ENCODE peak calls at places on chromosomes 7 and 10, in six cellular contexts. G is ascending aorta, X is transverse colon, F is heart left ventricle, I is brain microvascular endothelial cell, R is heart right ventricle. L is an unnamed sample.

GRCh38 chr10:97332586-97333350 is 1.8 kb downstream of the FRAT2 start:
- DNase-seq in X (peak; percentile 59), R (no peak), F (peak; percentile 43), I (peak; percentile 61), G (no peak), L (no peak)

GRCh38 chr10:123808873-123809272 is 82.7 kb downstream of the CPXM2 start:
- DNase-seq in I (peak; percentile 44), X (no peak), R (no peak), F (no peak), G (no peak), L (no peak)

GRCh38 chr10:86945361-86946214 is 11.8 kb downstream of the MMRN2 start:
- DNase-seq in I (no peak), G (no peak), F (peak; percentile 11), X (no peak), R (peak; percentile 21), L (peak; percentile 77)

GRCh38 chr7:55526329-55526728 is 46.0 kb downstream of the VOPP1 start:
- DNase-seq in I (no peak), R (peak; percentile 17), G (no peak), X (no peak), F (no peak), L (no peak)

GRCh38 chr10:122986340-122986739 is 6.1 kb downstream of the PSTK start:
- DNase-seq in G (no peak), R (no peak), X (no peak), F (no peak), I (no peak), L (no peak)

GRCh38 chr10:13834581-13835286 is 248.0 kb downstream of the PRPF18 start:
- DNase-seq in F (peak; percentile 41), G (peak; percentile 44), R (peak; percentile 30), X (peak; percentile 22), I (peak; percentile 83), L (no peak)

GRCh38 chr10:4982764-4983226 is 19.6 kb downstream of the AKR1C1 start:
- DNase-seq in G (peak; percentile 26), I (no peak), X (no peak), R (no peak), F (no peak), L (peak; percentile 73)

GRCh38 chr7:95420996-95421846 is 13.6 kb downstream of the PON2 start:
- DNase-seq in G (no peak), R (no peak), I (peak; percentile 47), F (no peak), X (no peak), L (no peak)

GRCh38 chr7:79361214-79361613 is 92.3 kb downstream of the MAGI2 start:
- DNase-seq in R (no peak), F (no peak), I (no peak), G (no peak), X (no peak), L (no peak)

GRCh38 chr10:128898916-128899195 is 568.2 kb upstream of the MGMT start:
- DNase-seq in R (no peak), I (no peak), G (no peak), F (no peak), X (no peak), L (no peak)

GRCh38 chr10:31958849-31959248 is 30.2 kb upstream of the ARHGAP12 start:
- DNase-seq in R (no peak), I (no peak), F (no peak), G (no peak), X (no peak), L (no peak)

GRCh38 chr10:124728071-124728829 is 15.9 kb downstream of the FAM53B start:
- DNase-seq in I (no peak), R (no peak), F (no peak), G (no peak), X (peak; percentile 39), L (no peak)

DNA sequence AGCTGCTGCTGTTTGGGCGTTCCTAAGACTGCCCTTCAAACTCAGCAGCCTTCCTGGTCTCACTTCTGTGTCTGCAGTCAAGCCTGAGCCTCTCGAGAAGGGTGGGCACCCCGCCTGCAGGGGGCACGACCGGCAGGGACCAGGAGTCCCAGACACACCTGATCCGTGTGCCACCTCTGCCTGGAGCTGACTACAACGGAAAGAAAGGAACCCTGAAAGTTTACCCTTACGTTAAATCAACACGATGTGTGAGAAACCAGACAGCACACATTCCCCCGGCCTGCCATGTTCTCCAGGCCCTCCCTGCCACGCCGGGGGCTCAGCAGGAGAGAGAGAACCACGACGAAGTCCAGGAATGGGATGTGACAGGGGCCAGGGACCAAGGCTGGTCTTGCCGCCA is 5.0 kb downstream of the MAD1L1 start:
- DNase-seq in R (no peak), I (no peak), X (no peak), F (no peak), G (no peak), L (no peak)
- H3K27ac ChIP-seq in R (no peak overlapping the region), I (no peak overlapping the region), X (no peak overlapping the region), F (no peak overlapping the region), G (no peak overlapping the region), L (no peak overlapping the region)

GRCh38 chr7:106068986-106069385 is 43.1 kb downstream of the SYPL1 start:
- DNase-seq in G (no peak), F (no peak), R (no peak), X (no peak), I (no peak), L (no peak)

GRCh38 chr7:106069471-106070200 is 42.5 kb downstream of the SYPL1 start:
- DNase-seq in G (no peak), X (no peak), I (no peak), R (no peak), F (no peak), L (no peak)

GRCh38 chr7:106071356-106071998 is 40.6 kb downstream of the SYPL1 start:
- DNase-seq in F (no peak), I (no peak), R (no peak), X (peak; percentile 68), G (no peak), L (no peak)

GRCh38 chr7:106070567-106071254 is 41.4 kb downstream of the SYPL1 start:
- DNase-seq in I (no peak), R (no peak), F (no peak), G (no peak), X (no peak), L (no peak)

DNA sequence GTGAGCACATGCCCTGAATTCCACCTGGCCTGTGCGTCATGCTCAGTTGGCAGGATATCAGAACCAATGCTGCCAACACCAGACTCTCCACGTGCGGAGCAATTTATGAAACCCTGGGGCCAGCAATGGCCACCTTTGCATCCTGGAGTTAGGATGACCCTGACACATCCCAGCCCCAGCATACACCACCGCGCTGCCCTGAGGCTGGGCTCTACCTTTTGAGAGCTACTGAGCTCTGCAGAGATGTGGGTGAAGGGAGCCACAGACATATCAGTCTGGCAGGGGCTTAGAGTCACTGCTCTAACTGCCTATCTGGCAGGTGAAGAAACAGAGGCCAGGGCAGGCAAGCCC is 41.9 kb downstream of the SYPL1 start:
- DNase-seq in G (no peak), F (peak; percentile 41), R (no peak), I (no peak), X (no peak), L (no peak)
- H3K4me3 ChIP-seq in G (no peak overlapping the region), F (no peak overlapping the region), R (no peak overlapping the region), I (no peak overlapping the region), X (no peak overlapping the region), L (no peak overlapping the region)

GRCh38 chr7:132394283-132395003 is 181.8 kb downstream of the PLXNA4 start:
- DNase-seq in R (no peak), F (no peak), I (no peak), G (no peak), X (no peak), L (no peak)
- TF ChIP-seq CTCF in R (peak; percentile 37), F (peak; percentile 39), I (peak; percentile 31), G (no peak), X (peak; percentile 31), L (no peak)

GRCh38 chr7:142813699-142814098 is 41.2 kb upstream of the EPHB6 start:
- DNase-seq in X (no peak), G (no peak), I (no peak), R (no peak), F (no peak), L (no peak)

GRCh38 chr7:142815099-142815498 is 39.8 kb upstream of the EPHB6 start:
- DNase-seq in R (no peak), F (no peak), X (no peak), I (no peak), G (no peak), L (no peak)

GRCh38 chr7:142813262-142813661 is 41.6 kb upstream of the EPHB6 start:
- DNase-seq in F (no peak), G (no peak), X (no peak), I (peak; percentile 94), R (no peak), L (no peak)

GRCh38 chr7:142811154-142811737 is 40.5 kb downstream of the PRSS2 start:
- DNase-seq in R (no peak), F (no peak), X (no peak), G (no peak), I (peak; percentile 73), L (no peak)

GRCh38 chr7:142812437-142813215 is 41.9 kb downstream of the PRSS2 start:
- DNase-seq in G (no peak), R (no peak), I (no peak), F (no peak), X (no peak), L (no peak)
- H3K27ac ChIP-seq in G (no peak overlapping the region), R (no peak overlapping the region), I (peak overlapping the region; percentile 93), F (no peak overlapping the region), X (no peak overlapping the region), L (no peak overlapping the region)

DNA sequence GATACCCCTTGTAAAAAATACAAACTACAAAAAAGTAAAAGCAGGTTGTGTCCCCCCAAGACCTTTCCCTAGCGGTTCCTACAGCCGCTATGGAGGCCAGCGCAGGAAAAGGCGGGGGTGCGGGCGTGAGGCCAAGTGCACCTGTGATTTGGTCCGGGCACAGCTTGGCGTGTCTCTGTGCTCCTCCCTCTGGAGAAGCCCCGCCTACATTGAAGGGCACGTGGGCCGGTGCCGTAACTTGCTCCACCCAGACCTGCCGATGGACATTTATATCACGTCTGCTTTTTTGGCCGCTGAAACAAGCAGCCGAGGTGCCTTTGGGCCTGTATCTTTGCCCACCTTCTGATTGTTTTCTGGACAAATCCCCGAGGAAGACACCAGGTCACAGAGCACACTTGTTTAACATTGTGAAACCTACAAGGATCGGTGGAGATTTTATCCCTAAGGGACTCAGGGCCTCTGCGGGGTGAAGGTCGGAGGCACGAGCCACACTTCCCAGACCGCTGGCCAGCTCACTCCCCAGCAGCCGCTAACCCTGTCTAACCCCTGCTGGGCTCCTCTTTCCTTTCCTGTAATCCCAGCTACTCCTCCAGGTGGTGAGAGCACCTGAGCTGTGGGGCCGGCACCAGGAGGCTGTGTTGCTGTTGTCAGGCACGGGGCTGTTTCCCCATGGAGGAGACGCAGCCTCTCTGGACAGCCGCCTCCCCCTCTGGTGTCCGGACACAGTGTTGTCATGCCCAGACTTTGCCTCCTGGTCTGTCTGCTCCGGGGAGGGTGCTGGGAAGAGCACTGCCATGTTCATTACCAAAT is 18.8 kb upstream of the INPP5A start:
- DNase-seq in I (no peak), R (peak; percentile 78), X (peak; percentile 87), G (no peak), F (peak; percentile 84), L (peak; percentile 75)
- H3K4me3 ChIP-seq in I (no peak overlapping the region), R (no peak overlapping the region), X (peak overlapping the region; percentile 17), G (no peak overlapping the region), F (no peak overlapping the region), L (no peak overlapping the region)